ENCODE peak calls at places on chromosomes 12 and 14, in five cellular contexts. Q is left ventricle myocardium inferior, T is brain microvascular endothelial cell, B is IMR-90, K is adrenal gland. M is an unnamed sample.

GRCh38 chr14:89351364-89351957 is 65.6 kb downstream of the FOXN3 start:
- DNase-seq in B (peak; percentile 42), T (no peak), Q (no peak), K (no peak), M (no peak)

GRCh38 chr12:65232490-65233077 is 45.9 kb upstream of the MSRB3 start:
- DNase-seq in K (no peak), Q (no peak), B (peak; percentile 38), T (no peak), M (no peak)

GRCh38 chr12:15193927-15194326 is 27.3 kb downstream of the RERG start:
- DNase-seq in B (no peak), T (no peak), K (no peak), Q (no peak), M (no peak)

GRCh38 chr12:27781680-27782079 is 1.6 kb upstream of the MANSC4 start:
- DNase-seq in T (peak; percentile 3), K (no peak), B (peak; percentile 67), Q (no peak), M (no peak)

GRCh38 chr14:35818346-35819115 is 7.6 kb upstream of the BRMS1L start:
- DNase-seq in Q (no peak), B (peak; percentile 58), K (peak; percentile 46), T (peak; percentile 56), M (no peak)

GRCh38 chr12:68137278-68137930 is 22.1 kb downstream of the IFNG start:
- DNase-seq in Q (no peak), K (no peak), T (no peak), B (no peak), M (no peak)

GRCh38 chr12:31914927-31915326 is 44.3 kb upstream of the RESF1 start:
- DNase-seq in T (no peak), K (no peak), Q (no peak), B (no peak), M (no peak)

GRCh38 chr12:23006413-23006812 is 381.4 kb downstream of the ETNK1 start:
- DNase-seq in Q (peak; percentile 34), T (no peak), B (no peak), K (no peak), M (no peak)

GRCh38 chr12:75878382-75878720 is 153.2 kb downstream of the PHLDA1 start:
- DNase-seq in Q (no peak), T (peak; percentile 82), K (peak; percentile 34), B (peak; percentile 93), M (no peak)

DNA sequence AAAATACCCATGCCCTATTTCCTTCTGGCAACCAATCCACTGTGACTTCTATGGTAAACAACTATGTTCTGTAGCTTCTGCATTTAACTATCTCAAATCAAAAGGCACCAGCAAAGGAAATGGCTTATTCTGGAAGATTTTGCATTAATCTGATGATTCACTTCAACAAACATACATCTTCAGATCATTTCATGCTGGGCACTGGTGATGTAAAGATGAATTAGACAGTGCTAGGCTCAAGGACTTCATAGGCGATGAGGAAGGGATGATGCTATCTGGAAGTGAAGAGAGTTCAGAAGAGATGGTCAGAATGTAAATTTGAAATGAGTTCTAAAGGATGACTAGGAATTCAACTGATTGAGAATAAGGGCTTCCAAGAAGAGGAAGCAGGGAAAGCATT is 363.3 kb downstream of the PAWR start:
- DNase-seq in K (no peak), Q (no peak), T (no peak), B (no peak), M (no peak)
- H3K27ac ChIP-seq in K (no peak overlapping the region), Q (no peak overlapping the region), T (no peak overlapping the region), B (no peak overlapping the region), M (no peak overlapping the region)

DNA sequence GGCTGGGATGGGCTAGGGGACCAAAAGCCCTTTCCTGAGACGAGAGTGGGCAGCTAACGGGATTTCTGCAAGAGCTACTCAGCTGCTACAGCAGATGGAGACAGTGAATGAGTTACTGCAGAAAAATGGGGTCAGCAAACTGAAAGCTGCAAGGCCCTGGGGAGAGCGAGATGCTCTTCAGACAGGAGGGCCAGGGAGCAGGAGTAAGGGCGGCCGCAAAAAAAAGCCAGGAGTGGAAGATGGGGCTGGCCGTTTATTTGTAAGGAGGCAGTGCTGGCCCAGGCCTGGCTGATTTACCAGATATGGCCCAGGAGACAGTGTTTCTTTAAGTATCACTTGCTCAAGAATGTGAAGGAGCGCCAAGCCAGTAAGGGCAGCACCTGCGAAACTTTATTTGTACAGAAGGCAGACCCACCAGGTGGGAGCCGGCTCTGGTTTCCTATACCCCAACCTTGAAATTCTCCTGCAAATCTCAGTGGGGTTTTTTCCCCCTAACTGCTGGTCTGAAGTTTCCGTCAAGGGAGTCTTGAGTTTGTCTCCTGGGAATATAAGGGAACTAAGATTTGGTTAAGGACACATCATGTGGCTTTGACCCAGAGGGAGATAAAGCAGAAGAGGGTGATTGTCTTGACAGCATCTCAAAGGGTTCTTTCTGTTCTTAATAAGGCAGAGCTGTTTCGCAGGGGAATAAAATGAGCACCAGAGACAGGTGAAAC is 57.7 kb downstream of the SSH1 start:
- DNase-seq in Q (no peak), T (no peak), B (no peak), K (no peak), M (peak; percentile 34)
- H3K27ac ChIP-seq in Q (peak overlapping the region; percentile 92), T (no peak overlapping the region), B (peak overlapping the region; percentile 62), K (no peak overlapping the region), M (peak overlapping the region; percentile 50)

DNA sequence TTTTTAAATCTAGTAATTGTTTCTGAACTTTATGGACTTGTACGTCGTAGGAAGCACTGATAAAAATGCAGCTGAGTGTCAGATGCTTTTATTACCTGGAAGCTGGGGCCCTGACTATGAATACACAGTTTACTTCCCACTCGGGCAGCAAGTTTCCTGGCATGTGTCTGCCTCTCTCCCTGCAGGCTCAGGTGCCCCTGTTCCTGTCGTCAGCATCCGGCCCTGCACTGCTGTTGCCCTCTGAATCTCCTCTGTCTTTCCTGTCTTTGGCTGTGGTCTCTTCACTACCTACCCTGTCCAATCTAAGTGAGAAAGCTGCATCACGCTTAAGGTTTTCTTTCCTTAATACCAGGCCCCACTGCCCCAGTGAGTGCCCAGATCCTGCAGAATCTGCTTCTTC is 75.9 kb downstream of the PELI2 start:
- DNase-seq in K (no peak), T (no peak), B (no peak), Q (no peak), M (no peak)
- H3K27ac ChIP-seq in K (no peak overlapping the region), T (no peak overlapping the region), B (no peak overlapping the region), Q (no peak overlapping the region), M (no peak overlapping the region)

GRCh38 chr14:104363891-104364760 is 215.4 kb upstream of the C14orf180 start:
- DNase-seq in T (no peak), Q (no peak), B (no peak), K (no peak), M (peak; percentile 26)
- H3K27ac ChIP-seq in T (no peak overlapping the region), Q (no peak overlapping the region), B (no peak overlapping the region), K (no peak overlapping the region), M (no peak overlapping the region)

DNA sequence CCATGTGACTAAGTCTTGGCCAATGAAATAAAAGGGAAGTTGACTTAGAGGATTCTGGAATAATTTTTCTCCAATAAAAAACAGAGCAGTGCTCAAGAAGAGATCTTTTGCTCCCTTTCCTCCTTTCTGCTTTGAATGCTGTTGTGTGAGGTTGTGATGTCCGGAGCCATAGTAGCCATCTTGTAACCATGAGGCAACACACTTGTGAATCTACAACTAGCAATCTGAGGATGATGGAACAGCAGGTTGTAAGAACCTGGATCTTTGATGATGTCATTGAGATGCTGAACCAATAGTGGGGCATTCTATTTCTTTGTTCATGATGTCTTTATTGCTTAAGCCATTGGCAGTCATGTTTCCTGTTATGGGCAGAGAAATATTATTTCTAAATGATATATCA is 230.0 kb upstream of the SRRM4 start:
- DNase-seq in Q (no peak), K (no peak), T (no peak), B (no peak), M (no peak)
- H3K27ac ChIP-seq in Q (no peak overlapping the region), K (no peak overlapping the region), T (no peak overlapping the region), B (no peak overlapping the region), M (no peak overlapping the region)

GRCh38 chr12:47602330-47602729 is 103.5 kb downstream of the RPAP3 start:
- DNase-seq in K (no peak), B (peak; percentile 52), T (peak; percentile 83), Q (no peak), M (no peak)

GRCh38 chr12:47601071-47601470 is 104.8 kb downstream of the RPAP3 start:
- DNase-seq in T (no peak), B (no peak), K (no peak), Q (no peak), M (no peak)

GRCh38 chr12:47604474-47604873 is 101.4 kb downstream of the RPAP3 start:
- DNase-seq in K (no peak), Q (no peak), B (peak; percentile 32), T (peak; percentile 50), M (no peak)

GRCh38 chr12:47602949-47603558 is 102.8 kb downstream of the RPAP3 start:
- DNase-seq in Q (no peak), K (no peak), B (no peak), T (no peak), M (no peak)
- H3K27ac ChIP-seq in Q (peak overlapping the region; percentile 33), K (no peak overlapping the region), B (no peak overlapping the region), T (peak overlapping the region; percentile 22), M (no peak overlapping the region)

GRCh38 chr14:55099741-55100140 is 29.3 kb upstream of the LGALS3 start:
- DNase-seq in K (no peak), B (peak; percentile 55), Q (no peak), T (no peak), M (no peak)
- H3K27ac ChIP-seq in K (no peak overlapping the region), B (no peak overlapping the region), Q (peak overlapping the region; percentile 95), T (no peak overlapping the region), M (peak overlapping the region; percentile 17)

GRCh38 chr12:9120487-9121184 is 4.9 kb upstream of the A2M start:
- DNase-seq in Q (no peak), T (no peak), B (no peak), K (no peak), M (no peak)
- H3K27ac ChIP-seq in Q (peak overlapping the region; percentile 91), T (no peak overlapping the region), B (no peak overlapping the region), K (no peak overlapping the region), M (peak overlapping the region; percentile 25)

GRCh38 chr12:105783983-105784947 is 354.5 kb downstream of the NUAK1 start:
- DNase-seq in T (no peak), B (no peak), Q (no peak), K (no peak), M (no peak)
- H3K27ac ChIP-seq in T (no peak overlapping the region), B (no peak overlapping the region), Q (peak overlapping the region; percentile 50), K (no peak overlapping the region), M (no peak overlapping the region)

M was measured in aorta.